ENCODE peak calls at places on chromosomes 7 and 10, in six cellular contexts. T, D, B, S, I and C are unnamed samples.
A peak's percentile ranks its signal among the peaks of the same experiment; 100 is the strongest.

GRCh38 chr10:13852872-13853271 is 266.1 kb downstream of the PRPF18 start:
- DNase-seq in T (no peak), D (no peak), B (no peak), S (no peak), I (no peak), C (no peak)

GRCh38 chr10:121664671-121665070 is 66.4 kb upstream of the FGFR2 start:
- DNase-seq in T (no peak), D (no peak), B (no peak), S (no peak), I (no peak), C (no peak)

GRCh38 chr10:79260803-79261740 is 86.2 kb upstream of the PPIF start:
- DNase-seq in T (no peak), D (no peak), B (peak; percentile 86), S (no peak), I (peak; percentile 58), C (peak; percentile 80)

GRCh38 chr7:70655694-70656093 is 476.2 kb upstream of the GALNT17 start:
- DNase-seq in T (no peak), D (no peak), B (no peak), S (no peak), I (no peak), C (no peak)

GRCh38 chr10:18332048-18332447 is 191.8 kb downstream of the CACNB2 start:
- DNase-seq in T (no peak), D (peak; percentile 3), B (no peak), S (no peak), I (no peak), C (no peak)

GRCh38 chr7:94420321-94420720 is 25.6 kb downstream of the COL1A2 start:
- DNase-seq in T (no peak), D (no peak), B (no peak), S (no peak), I (no peak), C (peak; percentile 35)

GRCh38 chr7:91164948-91165845 is 99.0 kb upstream of the FZD1 start:
- DNase-seq in T (no peak), D (no peak), B (no peak), S (peak; percentile 24), I (no peak), C (peak; percentile 88)

GRCh38 chr10:44006826-44007225 is 358.1 kb upstream of the ZNF32 start:
- DNase-seq in T (no peak), D (no peak), B (no peak), S (no peak), I (no peak), C (peak; percentile 5)

GRCh38 chr10:72660220-72660619 is 31.7 kb upstream of the MCU start:
- DNase-seq in T (no peak), D (no peak), B (no peak), S (no peak), I (no peak), C (no peak)

GRCh38 chr10:133401981-133402725 is 8.2 kb downstream of the MTG1 start:
- DNase-seq in T (no peak), D (no peak), B (no peak), S (no peak), I (no peak), C (no peak)

GRCh38 chr7:149741629-149742028 is 31.8 kb downstream of the ZNF467 start:
- DNase-seq in T (no peak), D (no peak), B (peak; percentile 67), S (no peak), I (no peak), C (no peak)

GRCh38 chr7:22586806-22587180 is 86.8 kb upstream of the STEAP1B start:
- DNase-seq in T (no peak), D (peak; percentile 46), B (no peak), S (no peak), I (peak; percentile 21), C (peak; percentile 66)

GRCh38 chr10:121974535-121975294 is at the start of gene NSMCE4A:
- DNase-seq in T (peak; percentile 65), D (peak; percentile 85), B (peak; percentile 95), S (peak; percentile 5), I (peak; percentile 60), C (peak; percentile 71)

GRCh38 chr10:113027574-113028392 is 77.7 kb downstream of the TCF7L2 start:
- DNase-seq in T (no peak), D (no peak), B (no peak), S (no peak), I (peak; percentile 42), C (no peak)

GRCh38 chr7:47786557-47787248 is 161.6 kb downstream of the PKD1L1 start:
- DNase-seq in T (no peak), D (peak; percentile 100), B (no peak), S (no peak), I (peak; percentile 97), C (peak; percentile 99)

DNA sequence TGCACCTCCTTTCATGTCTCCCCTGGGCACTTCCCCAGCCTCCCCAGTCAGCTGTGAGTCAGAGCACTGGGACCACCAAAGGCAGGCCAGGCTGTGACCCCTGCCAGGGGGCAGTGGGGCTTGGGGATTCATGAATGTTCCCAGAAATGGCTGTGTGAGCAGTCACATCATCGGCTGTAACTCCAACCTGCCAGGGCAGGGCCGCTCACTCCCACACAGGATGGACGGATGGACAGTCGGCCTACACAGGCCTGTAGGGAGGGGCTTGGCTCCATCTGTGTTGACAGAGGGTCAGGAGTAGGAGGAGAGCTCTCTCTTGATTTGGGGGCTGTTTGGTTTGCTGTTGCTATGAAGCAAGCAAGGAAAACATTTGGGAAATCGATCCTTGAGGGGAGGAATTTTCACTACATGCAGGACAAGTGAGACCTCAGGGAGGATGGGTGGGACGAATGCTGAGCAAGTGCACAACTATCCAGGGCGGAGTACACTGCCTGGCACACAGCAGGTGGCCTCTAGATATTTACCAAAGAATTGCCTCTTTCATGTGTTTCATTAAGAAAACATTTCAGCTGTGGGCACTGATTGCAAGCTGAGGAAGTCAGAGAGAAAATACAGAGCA is 2.9 kb upstream of the IGFBP1 start:
- DNase-seq in T (no peak), D (peak; percentile 81), B (no peak), S (no peak), I (peak; percentile 98), C (no peak)
- TF ChIP-seq SMC3 in T (no peak), D (no peak), B (no peak), S (no peak), I (no peak), C (no peak)

GRCh38 chr10:9230625-9231024 is 1176.1 kb downstream of the GATA3 start:
- DNase-seq in T (no peak), D (no peak), B (no peak), S (no peak), I (no peak), C (no peak)
- TF ChIP-seq SMC3 in T (no peak), D (no peak), B (no peak), S (no peak), I (no peak), C (no peak)

DNA sequence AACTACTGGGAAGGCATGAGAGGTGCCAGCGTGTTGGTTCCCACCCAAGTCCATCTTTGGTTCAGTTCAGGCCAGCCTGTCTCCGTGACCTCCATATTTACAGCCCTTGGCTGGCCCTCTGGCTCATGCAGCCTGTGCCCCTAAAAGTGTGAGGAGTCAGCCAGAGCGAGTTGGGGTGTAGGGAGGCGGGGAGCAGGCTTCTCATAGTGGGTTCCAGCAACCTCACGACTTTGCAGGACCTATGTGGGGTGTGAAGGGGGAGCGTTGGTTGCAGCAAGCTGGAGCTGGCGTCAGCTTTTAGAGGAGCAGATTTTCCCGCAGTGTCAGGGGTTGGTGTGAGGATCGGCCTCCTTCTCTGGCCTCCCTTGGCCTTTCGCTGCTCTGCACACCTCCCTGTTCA is 9.8 kb downstream of the TSPAN14 start:
- DNase-seq in T (no peak), D (no peak), B (no peak), S (no peak), I (no peak), C (no peak)
- TF ChIP-seq SMC3 in T (no peak), D (no peak), B (no peak), S (no peak), I (no peak), C (no peak)

GRCh38 chr10:130174343-130174742 is 38.2 kb downstream of the GLRX3 start:
- DNase-seq in T (no peak), D (no peak), B (no peak), S (no peak), I (no peak), C (peak; percentile 12)
- TF ChIP-seq SMC3 in T (no peak), D (no peak), B (no peak), S (no peak), I (no peak), C (no peak)

DNA sequence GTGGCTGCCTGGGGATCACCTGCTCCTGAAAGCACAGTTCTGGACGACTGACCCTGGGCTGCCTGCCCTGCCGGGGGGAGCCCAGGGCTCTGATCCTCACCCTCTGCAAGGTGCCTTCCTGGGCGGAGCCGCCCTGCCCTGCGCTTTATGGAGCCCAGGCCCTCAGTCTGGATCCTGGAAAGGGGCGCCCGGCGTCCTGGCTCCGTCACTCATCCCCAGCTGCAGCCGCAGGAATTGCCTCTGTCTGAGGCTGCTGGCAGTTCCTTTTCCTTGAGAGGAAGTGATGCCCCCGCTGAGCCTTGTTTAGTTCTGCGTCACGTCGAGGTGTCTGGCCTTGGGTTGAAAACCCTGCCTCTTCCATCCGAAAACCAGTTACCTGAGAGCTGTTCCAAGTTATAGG is 5.2 kb downstream of the MAFK start:
- DNase-seq in T (no peak), D (peak; percentile 50), B (no peak), S (no peak), I (no peak), C (no peak)
- TF ChIP-seq SMC3 in T (no peak), D (no peak), B (no peak), S (no peak), I (no peak), C (no peak)